ENCODE peak calls at places on chromosomes 6 and 20, in six cellular contexts. Z is neural progenitor cell, F is cardiac muscle cell, N is heart left ventricle, A is aorta, C is HTR-8/SVneo. I is an unnamed sample.
A peak's percentile ranks its signal among the peaks of the same experiment; 100 is the strongest.

GRCh38 chr6:82208914-82209313 is 38.6 kb downstream of the IBTK start:
- DNase-seq in A (no peak), Z (no peak), F (no peak), N (no peak), C (no peak), I (no peak)

GRCh38 chr6:47135772-47136171 is 93.6 kb upstream of the ADGRF1 start:
- DNase-seq in Z (no peak), C (peak; percentile 48), A (no peak), F (no peak), N (no peak), I (no peak)

GRCh38 chr20:22515264-22515663 is 69.1 kb downstream of the FOXA2 start:
- DNase-seq in C (no peak), F (no peak), Z (no peak), N (no peak), A (no peak), I (no peak)

GRCh38 chr20:47258745-47259695 is 97.5 kb downstream of the ZMYND8 start:
- DNase-seq in F (no peak), N (peak; percentile 65), A (no peak), C (no peak), Z (no peak), I (no peak)

GRCh38 chr20:31788578-31788977 is 30.6 kb upstream of the MYLK2 start:
- DNase-seq in A (no peak), Z (no peak), C (no peak), F (peak; percentile 36), N (no peak), I (no peak)

GRCh38 chr6:107458687-107459282 is 579 bp downstream of the PDSS2 start:
- DNase-seq in C (peak; percentile 14), Z (no peak), A (peak; percentile 57), F (peak; percentile 39), N (peak; percentile 26), I (no peak)

GRCh38 chr20:56914532-56914931 is 285.4 kb downstream of the TFAP2C start:
- DNase-seq in Z (no peak), C (no peak), A (no peak), F (no peak), N (no peak), I (no peak)

GRCh38 chr6:24357336-24358218 is at the start of gene DCDC2:
- DNase-seq in N (no peak), C (no peak), Z (peak; percentile 6), A (peak; percentile 49), F (peak; percentile 9), I (no peak)

GRCh38 chr6:87661016-87661415 is 41.0 kb downstream of the AKIRIN2 start:
- DNase-seq in A (no peak), C (no peak), Z (no peak), F (no peak), N (no peak), I (no peak)